ENCODE peak calls at places on chromosome 17, in six cellular contexts. One of them, this sample, is unnamed.

GRCh38 chr17:15457723-15458094 is 9.7 kb downstream of the CDRT4 start:
- DNase-seq in Caco-2: no peak
- DNase-seq in gastrocnemius medialis: peak
- DNase-seq in HCT116: no peak
- DNase-seq in uterus: peak
- DNase-seq in mucosa of descending colon: no peak
- DNase-seq in this sample: peak

GRCh38 chr17:28662527-28662829 is 473 bp downstream of the SUPT6H start:
- DNase-seq in uterus: no peak
- DNase-seq in Caco-2: no peak
- DNase-seq in gastrocnemius medialis: no peak
- DNase-seq in mucosa of descending colon: no peak
- DNase-seq in HCT116: no peak
- DNase-seq in this sample: no peak

GRCh38 chr17:9021985-9022552 is 759 bp downstream of the NTN1 start:
- DNase-seq in Caco-2: peak
- DNase-seq in mucosa of descending colon: peak
- DNase-seq in gastrocnemius medialis: no peak
- DNase-seq in uterus: peak
- DNase-seq in HCT116: no peak
- DNase-seq in this sample: peak

GRCh38 chr17:16923904-16924700 is 47.8 kb downstream of the TNFRSF13B start:
- DNase-seq in gastrocnemius medialis: no peak
- DNase-seq in Caco-2: no peak
- DNase-seq in uterus: no peak
- DNase-seq in mucosa of descending colon: no peak
- DNase-seq in HCT116: no peak
- DNase-seq in this sample: no peak

GRCh38 chr17:42891539-42892152 is 9.0 kb upstream of the G6PC1 start:
- DNase-seq in uterus: peak
- DNase-seq in gastrocnemius medialis: peak
- DNase-seq in HCT116: no peak
- DNase-seq in mucosa of descending colon: peak
- DNase-seq in Caco-2: peak
- DNase-seq in this sample: peak

GRCh38 chr17:8314797-8315739 is 5.0 kb downstream of the ARHGEF15 start:
- DNase-seq in uterus: no peak
- DNase-seq in mucosa of descending colon: no peak
- DNase-seq in gastrocnemius medialis: no peak
- DNase-seq in HCT116: no peak
- DNase-seq in Caco-2: no peak
- DNase-seq in this sample: no peak

GRCh38 chr17:59561042-59561441 is 4.4 kb upstream of the DHX40 start:
- DNase-seq in gastrocnemius medialis: no peak
- DNase-seq in Caco-2: peak
- DNase-seq in HCT116: peak
- DNase-seq in mucosa of descending colon: no peak
- DNase-seq in uterus: no peak
- DNase-seq in this sample: peak

GRCh38 chr17:41393294-41393693 is 4.1 kb downstream of the KRT31 start:
- DNase-seq in mucosa of descending colon: no peak
- DNase-seq in HCT116: no peak
- DNase-seq in Caco-2: no peak
- DNase-seq in uterus: no peak
- DNase-seq in gastrocnemius medialis: no peak
- DNase-seq in this sample: no peak

GRCh38 chr17:55433029-55433628 is 11.5 kb upstream of the MMD start:
- DNase-seq in gastrocnemius medialis: no peak
- DNase-seq in uterus: no peak
- DNase-seq in Caco-2: peak
- DNase-seq in HCT116: peak
- DNase-seq in mucosa of descending colon: no peak
- DNase-seq in this sample: no peak

DNA sequence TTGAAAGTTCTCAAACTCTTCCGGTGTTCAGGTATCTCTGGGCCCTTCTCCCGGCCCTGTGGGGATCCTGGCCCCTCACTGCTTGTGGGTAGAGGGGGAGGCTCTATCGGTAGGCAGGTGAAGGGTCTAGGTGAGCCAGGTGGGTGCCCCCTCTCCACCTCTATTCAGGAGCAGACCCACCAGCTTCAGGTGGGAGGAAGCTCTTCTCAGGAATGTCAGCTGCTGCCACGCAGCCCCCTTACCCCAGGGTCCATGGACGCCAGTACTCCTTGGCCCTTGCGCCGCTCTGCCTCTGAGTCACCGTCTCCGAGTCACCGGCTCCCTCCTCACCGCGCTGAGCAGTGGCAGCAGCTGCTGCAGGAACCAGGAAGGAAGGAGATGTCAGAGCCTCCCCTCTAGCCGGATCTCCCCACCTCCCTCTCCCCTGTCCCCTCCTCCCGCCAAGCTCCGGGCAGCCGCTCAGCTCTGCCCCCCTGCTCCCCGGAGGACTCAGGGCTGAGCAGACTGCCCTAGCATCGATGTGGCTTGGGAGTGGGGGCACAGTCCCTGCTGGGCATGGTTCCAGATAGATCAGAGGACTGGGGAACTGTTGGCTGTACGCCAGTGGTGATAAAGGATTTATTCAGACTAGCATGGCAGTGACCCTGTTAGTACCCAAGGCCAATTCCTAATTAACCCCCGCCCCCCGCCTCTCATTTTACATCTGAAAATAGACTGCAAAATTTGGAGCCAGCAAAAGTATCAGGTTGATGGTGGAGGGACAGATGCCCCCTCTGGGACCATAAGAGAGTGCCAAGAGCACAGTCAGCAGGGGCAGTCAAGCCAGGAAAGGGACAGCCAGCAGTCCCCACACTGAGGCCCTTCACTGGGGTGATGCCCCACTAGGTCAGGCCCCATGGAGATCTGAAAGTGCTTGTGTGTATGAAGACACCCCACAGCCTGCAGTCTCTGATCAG is at the start of gene OSBPL7:
- DNase-seq in Caco-2: peak
- DNase-seq in HCT116: peak
- DNase-seq in mucosa of descending colon: peak
- DNase-seq in uterus: peak
- DNase-seq in gastrocnemius medialis: peak
- DNase-seq in this sample: peak
- TF ChIP-seq CTCF in Caco-2: no peak
- TF ChIP-seq CTCF in HCT116: peak
- TF ChIP-seq CTCF in mucosa of descending colon: no peak
- TF ChIP-seq CTCF in uterus: peak
- TF ChIP-seq CTCF in gastrocnemius medialis: no peak
- TF ChIP-seq CTCF in this sample: peak

GRCh38 chr17:2058521-2059124 is 3.7 kb downstream of the HIC1 start:
- DNase-seq in Caco-2: no peak
- DNase-seq in HCT116: no peak
- DNase-seq in mucosa of descending colon: peak
- DNase-seq in gastrocnemius medialis: no peak
- DNase-seq in uterus: peak
- DNase-seq in this sample: no peak

GRCh38 chr17:2056221-2057129 is 1.6 kb downstream of the HIC1 start:
- DNase-seq in Caco-2: no peak
- DNase-seq in HCT116: no peak
- DNase-seq in mucosa of descending colon: peak
- DNase-seq in uterus: no peak
- DNase-seq in gastrocnemius medialis: no peak
- DNase-seq in this sample: peak

GRCh38 chr17:2057714-2058520 is 3.0 kb downstream of the HIC1 start:
- DNase-seq in Caco-2: no peak
- DNase-seq in gastrocnemius medialis: no peak
- DNase-seq in uterus: peak
- DNase-seq in mucosa of descending colon: peak
- DNase-seq in HCT116: no peak
- DNase-seq in this sample: no peak

GRCh38 chr17:2055494-2056220 is 754 bp downstream of the HIC1 start:
- DNase-seq in Caco-2: no peak
- DNase-seq in uterus: peak
- DNase-seq in HCT116: no peak
- DNase-seq in gastrocnemius medialis: no peak
- DNase-seq in mucosa of descending colon: peak
- DNase-seq in this sample: peak

DNA sequence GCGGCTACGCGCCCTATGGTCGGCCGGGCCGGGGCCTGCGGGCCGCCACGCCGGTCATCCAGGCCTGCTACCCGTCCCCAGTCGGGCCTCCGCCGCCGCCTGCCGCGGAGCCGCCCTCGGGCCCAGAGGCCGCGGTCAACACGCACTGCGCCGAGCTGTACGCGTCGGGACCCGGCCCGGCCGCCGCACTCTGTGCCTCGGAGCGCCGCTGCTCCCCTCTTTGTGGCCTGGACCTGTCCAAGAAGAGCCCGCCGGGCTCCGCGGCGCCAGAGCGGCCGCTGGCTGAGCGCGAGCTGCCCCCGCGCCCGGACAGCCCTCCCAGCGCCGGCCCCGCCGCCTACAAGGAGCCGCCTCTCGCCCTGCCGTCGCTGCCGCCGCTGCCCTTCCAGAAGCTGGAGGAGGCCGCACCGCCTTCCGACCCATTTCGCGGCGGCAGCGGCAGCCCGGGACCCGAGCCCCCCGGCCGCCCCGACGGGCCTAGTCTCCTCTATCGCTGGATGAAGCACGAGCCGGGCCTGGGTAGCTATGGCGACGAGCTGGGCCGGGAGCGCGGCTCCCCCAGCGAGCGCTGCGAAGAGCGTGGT is 2.3 kb downstream of the HIC1 start:
- DNase-seq in Caco-2: no peak
- DNase-seq in gastrocnemius medialis: no peak
- DNase-seq in HCT116: no peak
- DNase-seq in uterus: no peak
- DNase-seq in mucosa of descending colon: no peak
- DNase-seq in this sample: no peak
- H3K4me3 ChIP-seq in Caco-2: no peak
- H3K4me3 ChIP-seq in gastrocnemius medialis: no peak
- H3K4me3 ChIP-seq in HCT116: no peak
- H3K4me3 ChIP-seq in uterus: no peak
- H3K4me3 ChIP-seq in mucosa of descending colon: no peak
- H3K4me3 ChIP-seq in this sample: no peak

DNA sequence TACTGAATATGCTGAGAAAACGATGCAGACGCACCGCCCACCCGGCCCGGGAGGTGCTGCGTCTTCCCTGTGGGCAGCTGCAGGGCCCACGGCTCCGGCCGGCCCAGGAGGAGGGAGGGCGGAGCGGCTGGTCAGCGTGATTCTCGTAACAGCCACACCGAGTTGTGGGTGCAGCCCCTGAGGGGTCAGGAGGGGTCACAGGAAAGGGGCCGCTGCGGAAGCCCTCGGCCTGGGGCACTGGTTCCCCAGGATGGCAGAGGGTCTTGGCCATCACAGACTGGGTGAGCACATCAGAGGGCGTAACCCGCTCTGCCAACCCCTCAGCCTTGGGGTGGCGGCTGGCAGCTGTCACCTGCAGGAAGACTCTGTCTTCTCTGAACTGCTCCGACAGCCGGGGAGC is 87.6 kb upstream of the CHMP6 start:
- DNase-seq in HCT116: no peak
- DNase-seq in mucosa of descending colon: no peak
- DNase-seq in Caco-2: no peak
- DNase-seq in uterus: no peak
- DNase-seq in gastrocnemius medialis: no peak
- DNase-seq in this sample: no peak
- TF ChIP-seq CTCF in HCT116: no peak
- TF ChIP-seq CTCF in mucosa of descending colon: no peak
- TF ChIP-seq CTCF in Caco-2: no peak
- TF ChIP-seq CTCF in uterus: no peak
- TF ChIP-seq CTCF in gastrocnemius medialis: no peak
- TF ChIP-seq CTCF in this sample: no peak

GRCh38 chr17:40325156-40326013 is 16.4 kb downstream of the RARA start:
- DNase-seq in mucosa of descending colon: peak
- DNase-seq in HCT116: no peak
- DNase-seq in uterus: no peak
- DNase-seq in gastrocnemius medialis: no peak
- DNase-seq in Caco-2: no peak
- DNase-seq in this sample: no peak
- H3K4me3 ChIP-seq in mucosa of descending colon: no peak
- H3K4me3 ChIP-seq in HCT116: no peak
- H3K4me3 ChIP-seq in uterus: no peak
- H3K4me3 ChIP-seq in gastrocnemius medialis: no peak
- H3K4me3 ChIP-seq in Caco-2: no peak
- H3K4me3 ChIP-seq in this sample: no peak

GRCh38 chr17:22695228-22695619 is 1002.9 kb downstream of the KCNJ18 start:
- DNase-seq in gastrocnemius medialis: no peak
- DNase-seq in Caco-2: peak
- DNase-seq in mucosa of descending colon: no peak
- DNase-seq in uterus: no peak
- DNase-seq in HCT116: no peak
- DNase-seq in this sample: no peak

GRCh38 chr17:22692801-22693171 is 1000.5 kb downstream of the KCNJ18 start:
- DNase-seq in mucosa of descending colon: no peak
- DNase-seq in gastrocnemius medialis: no peak
- DNase-seq in uterus: no peak
- DNase-seq in HCT116: no peak
- DNase-seq in Caco-2: no peak
- DNase-seq in this sample: no peak

GRCh38 chr17:22692066-22692800 is 999.9 kb downstream of the KCNJ18 start:
- DNase-seq in mucosa of descending colon: no peak
- DNase-seq in uterus: no peak
- DNase-seq in gastrocnemius medialis: no peak
- DNase-seq in HCT116: no peak
- DNase-seq in Caco-2: no peak
- DNase-seq in this sample: no peak

DNA sequence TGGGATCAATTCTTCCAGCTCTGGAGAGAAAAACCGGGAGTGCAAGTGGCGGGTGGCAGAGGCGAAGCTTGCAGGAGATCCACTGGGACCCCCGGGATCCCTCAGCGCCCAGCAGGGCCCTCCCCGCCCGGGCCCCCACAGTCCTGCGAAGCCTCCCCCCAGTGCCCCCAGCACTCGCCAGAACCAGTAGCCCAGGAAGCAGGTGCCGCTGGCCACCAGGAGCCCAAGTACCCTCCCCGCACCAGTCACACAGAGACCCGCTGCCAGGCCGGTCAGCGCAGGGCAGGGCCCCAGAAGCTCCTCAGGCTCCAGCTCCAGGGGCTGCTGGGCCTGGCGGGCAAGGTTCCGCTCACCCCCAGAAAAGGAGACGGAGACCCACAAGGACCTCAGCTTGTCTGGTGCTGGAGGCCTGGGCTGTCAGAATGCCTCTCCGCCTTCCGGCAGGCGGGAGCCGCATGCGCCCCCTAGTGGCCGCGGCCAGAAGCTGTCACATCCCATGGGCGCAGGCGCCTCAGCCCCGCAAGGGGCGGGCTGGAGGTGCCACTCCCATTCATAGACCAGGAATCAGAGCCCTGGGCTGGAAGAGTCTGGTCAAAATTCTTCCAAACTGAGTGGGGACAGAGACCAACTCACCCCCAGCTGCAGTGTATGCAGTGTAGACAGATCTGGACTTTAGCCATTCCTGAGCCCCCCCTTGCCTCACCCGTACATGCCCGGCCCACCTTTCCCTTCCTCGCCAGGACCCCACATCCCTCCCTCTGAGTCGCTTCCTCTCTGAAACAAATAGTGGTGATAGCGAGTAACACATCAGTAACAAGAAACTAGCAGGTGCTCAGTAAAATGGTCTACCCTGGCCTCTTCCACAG is 1002.3 kb downstream of the KCNJ18 start:
- DNase-seq in HCT116: no peak
- DNase-seq in gastrocnemius medialis: no peak
- DNase-seq in Caco-2: peak
- DNase-seq in mucosa of descending colon: no peak
- DNase-seq in uterus: no peak
- DNase-seq in this sample: no peak
- TF ChIP-seq CTCF in HCT116: peak
- TF ChIP-seq CTCF in gastrocnemius medialis: no peak
- TF ChIP-seq CTCF in Caco-2: peak
- TF ChIP-seq CTCF in mucosa of descending colon: no peak
- TF ChIP-seq CTCF in uterus: no peak
- TF ChIP-seq CTCF in this sample: no peak